ENCODE peak calls at places on chromosomes 11 and 22, in five cellular contexts. V is K562, N is HepG2, L is H1, A is A549. M is an unnamed sample.

GRCh38 chr22:43155789-43156188 is 4.4 kb downstream of the TSPO start:
- DNase-seq in L (no peak), V (no peak), N (no peak), A (no peak), M (no peak)

GRCh38 chr22:28923826-28924732 is 40.7 kb downstream of the ZNRF3 start:
- DNase-seq in N (peak), A (no peak), L (no peak), V (no peak), M (no peak)

GRCh38 chr11:70526116-70527045 is 128.1 kb downstream of the CTTN start:
- DNase-seq in V (no peak), A (no peak), L (no peak), N (no peak), M (no peak)

GRCh38 chr11:24412722-24413121 is 84.1 kb upstream of the LUZP2 start:
- DNase-seq in A (no peak), L (no peak), N (no peak), V (no peak), M (no peak)

GRCh38 chr11:95503047-95503446 is 272.0 kb upstream of the SESN3 start:
- DNase-seq in N (no peak), V (no peak), L (no peak), A (no peak), M (peak)

GRCh38 chr22:22049684-22050083 is 67.1 kb upstream of the TOP3B start:
- DNase-seq in L (no peak), V (no peak), N (no peak), A (no peak), M (no peak)

GRCh38 chr22:23215294-23216204 is 35.2 kb downstream of the BCR start:
- DNase-seq in L (no peak), V (no peak), A (no peak), N (no peak), M (peak)

GRCh38 chr11:13502492-13502891 is 6.7 kb upstream of the PTH start:
- DNase-seq in L (no peak), A (no peak), V (no peak), N (no peak), M (no peak)

GRCh38 chr22:43707650-43708049 is 104.5 kb downstream of the EFCAB6 start:
- DNase-seq in V (no peak), A (no peak), L (no peak), N (no peak), M (no peak)

GRCh38 chr11:103699656-103700055 is 336.8 kb upstream of the DDI1 start:
- DNase-seq in A (no peak), L (no peak), N (no peak), V (no peak), M (no peak)

GRCh38 chr11:103703954-103704353 is 332.5 kb upstream of the DDI1 start:
- DNase-seq in A (no peak), N (no peak), V (no peak), L (no peak), M (no peak)

GRCh38 chr11:103699216-103699615 is 337.2 kb upstream of the DDI1 start:
- DNase-seq in N (no peak), V (no peak), L (no peak), A (no peak), M (no peak)

GRCh38 chr11:103703437-103703836 is 333.0 kb upstream of the DDI1 start:
- DNase-seq in N (no peak), V (no peak), A (no peak), L (no peak), M (no peak)

GRCh38 chr11:103700605-103701004 is 335.8 kb upstream of the DDI1 start:
- DNase-seq in N (no peak), L (no peak), A (no peak), V (no peak), M (peak)
- H3K4me2 ChIP-seq in N (no peak), L (no peak), A (peak), V (no peak), M (peak)

GRCh38 chr22:46421272-46421671 is 85.8 kb downstream of the TRMU start:
- DNase-seq in L (no peak), A (no peak), V (no peak), N (no peak), M (no peak)
- TF ChIP-seq MAFK in L (no peak), A (no peak), V (no peak), N (no peak), M (no peak)

GRCh38 chr22:45210577-45211431 is 29.9 kb downstream of the KIAA0930 start:
- DNase-seq in A (no peak), N (no peak), V (no peak), L (no peak), M (no peak)
- H3K4me2 ChIP-seq in A (peak), N (no peak), V (no peak), L (no peak), M (peak)

GRCh38 chr11:65575568-65576231 is at the start of gene EHBP1L1:
- DNase-seq in V (peak), A (peak), N (no peak), L (no peak), M (peak)

GRCh38 chr11:65574963-65575567 is 788 bp upstream of the EHBP1L1 start:
- DNase-seq in N (no peak), A (no peak), L (no peak), V (peak), M (no peak)

GRCh38 chr11:65576867-65577755 is 1.3 kb downstream of the EHBP1L1 start:
- DNase-seq in N (peak), L (no peak), A (peak), V (no peak), M (peak)

GRCh38 chr11:65577756-65578109 is 1.9 kb downstream of the EHBP1L1 start:
- DNase-seq in N (no peak), L (no peak), V (no peak), A (no peak), M (no peak)

GRCh38 chr11:65576232-65576866 is 496 bp downstream of the EHBP1L1 start:
- DNase-seq in A (no peak), L (no peak), V (no peak), N (no peak), M (no peak)
- TF ChIP-seq MAFK in A (no peak), L (no peak), V (no peak), N (no peak), M (no peak)

GRCh38 chr11:61793084-61793828 is 545 bp downstream of the FEN1 start:
- DNase-seq in A (peak), L (no peak), N (peak), V (peak), M (no peak)
- H3K4me2 ChIP-seq in A (peak), L (peak), N (peak), V (peak), M (peak)

GRCh38 chr22:49214976-49215375 is 612.7 kb downstream of the BRD1 start:
- DNase-seq in L (peak), A (no peak), V (no peak), N (no peak), M (no peak)
- TF ChIP-seq MAFK in L (no peak), A (no peak), V (no peak), N (no peak), M (no peak)

GRCh38 chr22:45604239-45604711 is 67.4 kb upstream of the ATXN10 start:
- DNase-seq in N (no peak), A (peak), V (no peak), L (no peak), M (peak)
- H3K4me2 ChIP-seq in N (no peak), A (peak), V (no peak), L (no peak), M (no peak)

GRCh38 chr22:48394787-48395620 is 1432.7 kb downstream of the BRD1 start:
- DNase-seq in L (peak), A (no peak), N (no peak), V (no peak), M (no peak)

GRCh38 chr22:48398181-48398905 is 1429.3 kb downstream of the BRD1 start:
- DNase-seq in N (no peak), L (peak), A (no peak), V (no peak), M (no peak)

GRCh38 chr22:48397531-48398180 is 1430.0 kb downstream of the BRD1 start:
- DNase-seq in V (no peak), L (no peak), A (no peak), N (no peak), M (no peak)

GRCh38 chr22:48396785-48397530 is 1430.7 kb downstream of the BRD1 start:
- DNase-seq in N (peak), A (no peak), V (no peak), L (peak), M (no peak)

GRCh38 chr22:48396091-48396784 is 1431.4 kb downstream of the BRD1 start:
- DNase-seq in V (no peak), N (no peak), L (peak), A (no peak), M (no peak)
- TF ChIP-seq MAFK in V (no peak), N (no peak), L (no peak), A (no peak), M (no peak)

GRCh38 chr11:115385211-115385610 is 119.0 kb downstream of the CADM1 start:
- DNase-seq in L (no peak), N (no peak), A (no peak), V (no peak), M (peak)

GRCh38 chr11:115391598-115391997 is 112.6 kb downstream of the CADM1 start:
- DNase-seq in N (no peak), V (no peak), A (no peak), L (no peak), M (peak)

GRCh38 chr11:115389790-115390189 is 114.4 kb downstream of the CADM1 start:
- DNase-seq in N (no peak), V (no peak), A (no peak), L (no peak), M (no peak)

GRCh38 chr11:115391162-115391561 is 113.1 kb downstream of the CADM1 start:
- DNase-seq in L (no peak), N (no peak), V (no peak), A (no peak), M (no peak)

DNA sequence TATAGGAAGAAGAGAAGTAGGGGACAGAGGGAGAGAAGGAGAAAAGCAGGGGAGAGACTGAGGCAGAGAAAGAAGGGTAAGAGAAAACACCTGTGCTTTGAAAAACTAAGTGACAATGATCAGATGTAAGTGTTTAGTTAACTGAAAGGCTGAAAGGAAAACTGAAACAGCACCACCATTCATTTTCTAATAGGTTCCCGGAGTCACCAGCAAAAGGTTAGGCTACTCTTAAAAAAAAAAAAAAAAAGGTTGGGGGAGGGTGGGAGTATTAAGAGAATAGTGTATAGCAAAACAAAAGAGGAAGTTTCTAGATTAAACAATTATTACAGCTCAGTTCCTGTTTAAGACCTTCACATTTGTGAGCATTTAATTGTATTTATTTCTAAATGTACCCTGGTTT is 113.8 kb downstream of the CADM1 start:
- DNase-seq in N (no peak), L (no peak), V (no peak), A (no peak), M (no peak)
- H3K4me2 ChIP-seq in N (no peak), L (no peak), V (no peak), A (no peak), M (no peak)

DNA sequence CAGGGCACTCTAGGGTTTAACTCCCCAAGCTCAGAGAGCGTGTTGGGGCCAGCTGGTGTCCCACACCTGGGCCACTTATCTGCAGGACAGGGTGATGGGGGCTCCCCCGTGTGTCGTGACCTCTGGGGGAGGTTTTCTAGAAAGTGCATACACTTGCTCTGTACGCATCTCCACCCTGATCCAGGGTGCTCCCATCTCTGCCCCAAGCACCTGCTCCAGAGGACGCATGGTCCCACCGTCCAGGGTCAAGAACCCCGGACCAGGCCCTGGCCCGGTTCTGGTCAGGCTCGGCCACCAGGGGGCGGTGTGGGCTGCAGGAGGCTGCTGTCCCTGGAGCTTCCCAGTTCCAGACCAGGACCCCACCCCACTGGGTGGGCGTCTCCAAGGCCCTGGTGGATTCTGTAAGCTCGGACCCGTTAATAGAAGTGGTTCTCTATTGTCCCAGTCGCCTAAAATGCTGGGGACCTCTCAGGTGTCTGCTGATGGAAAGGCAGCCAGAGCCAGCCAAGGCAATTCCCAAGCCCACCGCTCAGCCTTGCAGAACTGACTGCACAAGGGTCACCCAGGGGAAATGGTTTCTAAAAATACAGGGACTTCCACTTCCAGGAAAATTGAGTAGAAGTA is 34.7 kb upstream of the SEPTIN5 start:
- DNase-seq in N (no peak), V (peak), A (peak), L (peak), M (no peak)
- TF ChIP-seq MAFK in N (no peak), V (peak), A (no peak), L (no peak), M (no peak)

M was measured in IMR-90.